ENCODE peak calls at places on chromosomes 3 and 15, in nine cellular contexts. P is endodermal cell, B is OCI-LY7, E is H9, G is heart right ventricle, H is IMR-90, Y is cardiac muscle cell, C is Peyer's patch, M is Caco-2. D is an unnamed sample. For H3K9me3, the result is how much of the 10 kb centered on the place peaks cover.

GRCh38 chr15:62138124-62138523 is 27.0 kb downstream of the C2CD4B start:
- DNase-seq in P (no peak), E (no peak), Y (no peak), B (no peak), H (peak), G (no peak), M (no peak), C (no peak), D (no peak)

GRCh38 chr15:78360958-78361714 is 21.0 kb downstream of the CRABP1 start:
- DNase-seq in G (no peak), C (no peak), M (no peak), P (peak), Y (no peak), H (no peak), B (no peak), E (no peak), D (peak)

GRCh38 chr15:77616072-77616471 is 16.6 kb downstream of the LINGO1 start:
- DNase-seq in C (no peak), M (no peak), Y (no peak), H (no peak), P (no peak), B (no peak), E (no peak), G (no peak), D (no peak)

GRCh38 chr3:38646630-38647029 is 2.9 kb downstream of the SCN5A start:
- DNase-seq in C (no peak), B (peak), Y (no peak), H (peak), P (peak), M (peak), E (peak), G (no peak), D (no peak)

GRCh38 chr3:27285668-27286067 is 83.5 kb downstream of the NEK10 start:
- DNase-seq in E (no peak), B (no peak), Y (no peak), P (no peak), H (no peak), M (no peak), G (no peak), C (no peak), D (no peak)

GRCh38 chr3:112373476-112373875 is 40.5 kb downstream of the CD200 start:
- DNase-seq in M (no peak), C (no peak), Y (no peak), E (no peak), G (no peak), H (no peak), B (peak), P (no peak), D (no peak)

GRCh38 chr3:12405432-12406272 is 78.6 kb upstream of the TSEN2 start:
- DNase-seq in P (peak), M (peak), C (peak), E (no peak), Y (no peak), H (peak), B (no peak), G (peak), D (peak)

GRCh38 chr3:194623449-194624290 is 9.5 kb downstream of the TMEM44 start:
- DNase-seq in P (peak), G (no peak), M (peak), C (no peak), Y (no peak), H (no peak), B (no peak), E (peak), D (no peak)

GRCh38 chr3:56254261-56254660 is 214.0 kb downstream of the ERC2 start:
- DNase-seq in P (peak), Y (no peak), M (peak), G (no peak), H (no peak), B (no peak), E (no peak), C (no peak), D (no peak)

GRCh38 chr3:24514139-24514538 is 19.5 kb upstream of the THRB start:
- DNase-seq in M (no peak), H (no peak), E (no peak), B (no peak), C (no peak), P (no peak), G (no peak), Y (no peak), D (no peak)

GRCh38 chr3:128597900-128598299 is 52.7 kb downstream of the RPN1 start:
- DNase-seq in H (peak), G (no peak), B (no peak), Y (no peak), E (no peak), P (no peak), M (no peak), C (no peak), D (no peak)

GRCh38 chr15:101320501-101321052 is 25.5 kb upstream of the SNRPA1 start:
- DNase-seq in P (peak), B (no peak), G (no peak), Y (peak), E (peak), H (peak), C (peak), M (no peak), D (peak)

GRCh38 chr3:184391266-184391665 is 11.4 kb downstream of the CHRD start:
- DNase-seq in H (no peak), C (no peak), B (no peak), P (no peak), E (no peak), G (no peak), Y (no peak), M (no peak), D (no peak)

GRCh38 chr3:134665243-134665642 is 14.4 kb upstream of the KY start:
- DNase-seq in Y (peak), M (no peak), B (no peak), H (no peak), C (no peak), E (no peak), G (no peak), P (no peak), D (no peak)

GRCh38 chr15:78195735-78196201 is 38.6 kb downstream of the ACSBG1 start:
- DNase-seq in G (peak), Y (peak), C (peak), B (peak), H (no peak), P (peak), M (peak), E (peak), D (peak)

GRCh38 chr15:55240125-55240760 is 43.5 kb upstream of the RSL24D1 start:
- DNase-seq in G (no peak), P (no peak), C (no peak), E (no peak), M (no peak), Y (no peak), B (no peak), H (no peak), D (no peak)

GRCh38 chr15:85722789-85723188 is 71.9 kb downstream of the KLHL25 start:
- DNase-seq in P (no peak), E (no peak), Y (no peak), H (no peak), M (no peak), B (no peak), C (no peak), G (no peak), D (no peak)

DNA sequence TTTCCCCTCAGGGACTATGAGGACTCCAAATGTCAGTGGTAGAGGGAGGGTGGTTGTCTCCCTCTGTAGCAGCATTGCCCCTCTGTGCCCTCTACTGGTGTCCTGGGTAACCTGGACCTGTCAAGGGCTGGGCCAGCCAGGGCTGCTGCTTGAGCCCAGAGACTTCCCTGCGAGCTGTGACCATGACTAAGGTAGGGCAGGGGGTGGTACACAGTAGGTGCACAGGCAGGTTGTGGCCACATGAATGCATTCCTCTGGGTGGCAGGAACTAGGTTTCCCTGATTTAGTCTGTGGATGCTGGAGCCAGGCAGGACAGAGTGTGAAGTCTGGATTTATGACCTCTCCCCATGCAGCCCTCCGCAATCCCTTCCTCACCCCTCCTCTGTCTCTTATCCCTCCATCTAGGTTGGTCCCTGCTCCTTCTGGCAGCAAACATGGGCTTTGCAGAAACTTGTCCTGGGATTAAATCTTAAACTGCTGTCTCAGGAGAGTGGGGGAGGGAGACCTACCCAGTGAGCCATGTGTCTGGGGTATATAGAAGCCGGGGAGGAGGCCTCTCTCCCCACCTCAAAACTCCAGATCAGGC is 8.7 kb upstream of the SEMA3F start:
- DNase-seq in H (no peak), M (no peak), G (no peak), P (peak), C (no peak), Y (no peak), B (no peak), E (no peak), D (no peak)
- TF ChIP-seq CTCF in H (no peak), M (peak), G (no peak), P (peak), C (no peak), Y (no peak), B (peak), E (peak), D (no peak)

GRCh38 chr3:177448987-177449975 is 252.0 kb upstream of the TBL1XR1 start:
- DNase-seq in G (no peak), P (no peak), B (no peak), M (no peak), C (peak), E (no peak), Y (no peak), H (peak), D (no peak)

GRCh38 chr3:177451277-177451880 is 254.1 kb upstream of the TBL1XR1 start:
- DNase-seq in C (no peak), G (no peak), E (no peak), B (no peak), P (no peak), Y (no peak), H (no peak), M (no peak), D (no peak)

GRCh38 chr3:177453087-177453844 is 256.0 kb upstream of the TBL1XR1 start:
- DNase-seq in M (no peak), E (no peak), C (no peak), P (no peak), B (no peak), G (no peak), Y (no peak), H (no peak), D (no peak)

GRCh38 chr3:177451940-177452484 is 254.7 kb upstream of the TBL1XR1 start:
- DNase-seq in P (no peak), C (no peak), Y (no peak), H (peak), M (peak), E (no peak), B (no peak), G (no peak), D (no peak)

GRCh38 chr3:177452487-177452886 is 255.2 kb upstream of the TBL1XR1 start:
- DNase-seq in H (peak), P (no peak), E (no peak), G (no peak), C (no peak), B (no peak), Y (no peak), M (no peak), D (no peak)
- H3K9me3 ChIP-seq in H (under half), P (under half), E (under half), G (under half), C (under half), B (under half), Y (under half), M (under half), D (under half)

GRCh38 chr3:197256104-197256503 is 42.3 kb downstream of the DLG1 start:
- DNase-seq in Y (no peak), B (no peak), H (no peak), C (no peak), E (no peak), G (no peak), M (no peak), P (no peak), D (no peak)
- TF ChIP-seq CTCF in Y (no peak), B (no peak), H (no peak), C (no peak), E (no peak), G (no peak), M (no peak), P (no peak), D (no peak)

GRCh38 chr15:64580696-64581407 is 120.5 kb downstream of the ZNF609 start:
- DNase-seq in C (no peak), M (no peak), P (no peak), E (no peak), G (no peak), B (no peak), H (no peak), Y (peak), D (no peak)
- H3K9me3 ChIP-seq in C (under half), M (under half), P (under half), E (under half), G (under half), B (under half), H (under half), Y (under half), D (under half)

DNA sequence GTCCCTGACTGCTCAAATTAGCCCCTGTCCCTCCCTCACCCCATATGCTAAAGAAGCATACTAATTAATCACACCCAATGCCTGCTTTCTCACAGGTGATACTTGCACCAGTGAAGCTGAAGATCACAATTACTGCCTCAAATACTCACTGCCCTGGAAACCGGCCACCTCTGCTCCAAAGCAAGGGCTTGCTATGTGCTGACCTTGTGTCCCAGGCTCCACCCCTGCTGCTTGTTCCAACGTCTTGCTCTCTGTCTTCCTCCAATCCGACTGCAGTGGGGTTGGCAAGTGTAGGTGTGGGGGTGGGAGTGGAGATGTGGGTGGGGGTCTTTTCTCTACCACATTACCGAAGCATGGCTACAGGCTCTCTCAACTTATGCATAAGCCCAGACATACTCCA is 55.7 kb upstream of the PSMD6 start:
- DNase-seq in H (no peak), Y (no peak), P (no peak), M (no peak), G (no peak), E (no peak), C (no peak), B (no peak), D (no peak)
- TF ChIP-seq CTCF in H (no peak), Y (no peak), P (no peak), M (no peak), G (no peak), E (no peak), C (no peak), B (no peak), D (no peak)

GRCh38 chr3:933311-933710 is 159.5 kb upstream of the CNTN6 start:
- DNase-seq in E (no peak), H (no peak), G (no peak), B (no peak), M (no peak), Y (no peak), C (no peak), P (no peak), D (no peak)
- H3K9me3 ChIP-seq in E (under half), H (under half), G (under half), B (under half), M (under half), Y (under half), C (under half), P (half or more), D (under half)

GRCh38 chr3:26280517-26280916 is 342.1 kb upstream of the LRRC3B start:
- DNase-seq in H (no peak), M (no peak), G (no peak), B (no peak), Y (peak), C (no peak), E (no peak), P (no peak), D (no peak)
- TF ChIP-seq CTCF in H (no peak), M (no peak), G (no peak), B (peak), Y (no peak), C (no peak), E (peak), P (peak), D (no peak)